ENCODE peak calls at places on chromosomes 13 and 19, in five cellular contexts. One of them, this sample, is unnamed.

GRCh38 chr13:36882829-36883390 is 37.1 kb downstream of the SMAD9 start:
- DNase-seq in H1: no peak
- DNase-seq in left lung: no peak
- DNase-seq in left ventricle myocardium inferior: no peak
- DNase-seq in substantia nigra: no peak
- DNase-seq in this sample: no peak

GRCh38 chr13:91232716-91233115 is 114.8 kb upstream of the MIR17HG start:
- DNase-seq in H1: no peak
- DNase-seq in left lung: no peak
- DNase-seq in left ventricle myocardium inferior: no peak
- DNase-seq in substantia nigra: no peak
- DNase-seq in this sample: no peak

GRCh38 chr13:20870829-20871228 is 31.7 kb downstream of the XPO4 start:
- DNase-seq in H1: no peak
- DNase-seq in left lung: no peak
- DNase-seq in left ventricle myocardium inferior: no peak
- DNase-seq in substantia nigra: no peak
- DNase-seq in this sample: no peak

GRCh38 chr19:51327066-51327985 is 14.6 kb downstream of the VSIG10L start:
- DNase-seq in H1: peak
- DNase-seq in left lung: peak
- DNase-seq in left ventricle myocardium inferior: peak
- DNase-seq in substantia nigra: no peak
- DNase-seq in this sample: peak

GRCh38 chr13:43357435-43358065 is 334.2 kb downstream of the DNAJC15 start:
- DNase-seq in H1: no peak
- DNase-seq in left lung: no peak
- DNase-seq in left ventricle myocardium inferior: peak
- DNase-seq in substantia nigra: no peak
- DNase-seq in this sample: no peak

GRCh38 chr19:2120821-2121220 is 24.1 kb downstream of the IZUMO4 start:
- DNase-seq in H1: no peak
- DNase-seq in left lung: no peak
- DNase-seq in left ventricle myocardium inferior: no peak
- DNase-seq in substantia nigra: no peak
- DNase-seq in this sample: no peak

GRCh38 chr13:50224534-50224933 is 209.3 kb downstream of the KCNRG start:
- DNase-seq in H1: no peak
- DNase-seq in left lung: no peak
- DNase-seq in left ventricle myocardium inferior: no peak
- DNase-seq in substantia nigra: no peak
- DNase-seq in this sample: no peak

GRCh38 chr13:95809429-95809828 is 132.5 kb downstream of the DNAJC3 start:
- DNase-seq in H1: no peak
- DNase-seq in left lung: no peak
- DNase-seq in left ventricle myocardium inferior: no peak
- DNase-seq in substantia nigra: no peak
- DNase-seq in this sample: no peak

GRCh38 chr13:21074601-21075302 is 13.4 kb upstream of the LATS2 start:
- DNase-seq in H1: no peak
- DNase-seq in left lung: no peak
- DNase-seq in left ventricle myocardium inferior: peak
- DNase-seq in substantia nigra: no peak
- DNase-seq in this sample: no peak

GRCh38 chr19:16807416-16808274 is 21.6 kb upstream of the SIN3B start:
- DNase-seq in H1: no peak
- DNase-seq in left lung: no peak
- DNase-seq in left ventricle myocardium inferior: no peak
- DNase-seq in substantia nigra: no peak
- DNase-seq in this sample: no peak

GRCh38 chr19:15556634-15557181 is 48.4 kb downstream of the CYP4F22 start:
- DNase-seq in H1: no peak
- DNase-seq in left lung: no peak
- DNase-seq in left ventricle myocardium inferior: no peak
- DNase-seq in substantia nigra: no peak
- DNase-seq in this sample: no peak

GRCh38 chr13:30725331-30726085 is 9.8 kb upstream of the ALOX5AP start:
- DNase-seq in H1: no peak
- DNase-seq in left lung: no peak
- DNase-seq in left ventricle myocardium inferior: no peak
- DNase-seq in substantia nigra: no peak
- DNase-seq in this sample: no peak

GRCh38 chr13:45863716-45864590 is 12.4 kb upstream of the SIAH3 start:
- DNase-seq in H1: no peak
- DNase-seq in left lung: no peak
- DNase-seq in left ventricle myocardium inferior: no peak
- DNase-seq in substantia nigra: no peak
- DNase-seq in this sample: no peak

GRCh38 chr13:51249767-51250741 is 27.9 kb downstream of the FAM124A start:
- DNase-seq in H1: no peak
- DNase-seq in left lung: no peak
- DNase-seq in left ventricle myocardium inferior: no peak
- DNase-seq in substantia nigra: no peak
- DNase-seq in this sample: no peak

GRCh38 chr13:34748078-34748477 is 194.0 kb upstream of the NBEA start:
- DNase-seq in H1: no peak
- DNase-seq in left lung: no peak
- DNase-seq in left ventricle myocardium inferior: peak
- DNase-seq in substantia nigra: no peak
- DNase-seq in this sample: peak

GRCh38 chr13:44768233-44768632 is 192.1 kb upstream of the TSC22D1 start:
- DNase-seq in H1: no peak
- DNase-seq in left lung: no peak
- DNase-seq in left ventricle myocardium inferior: no peak
- DNase-seq in substantia nigra: no peak
- DNase-seq in this sample: no peak

GRCh38 chr19:58346961-58347929 is 6.0 kb downstream of the A1BG start:
- DNase-seq in H1: no peak
- DNase-seq in left lung: peak
- DNase-seq in left ventricle myocardium inferior: peak
- DNase-seq in substantia nigra: peak
- DNase-seq in this sample: no peak

GRCh38 chr19:2779121-2779740 is 3.8 kb downstream of the SGTA start:
- DNase-seq in H1: no peak
- DNase-seq in left lung: no peak
- DNase-seq in left ventricle myocardium inferior: no peak
- DNase-seq in substantia nigra: peak
- DNase-seq in this sample: no peak

GRCh38 chr13:51000576-51001260 is 91.1 kb downstream of the RNASEH2B start:
- DNase-seq in H1: no peak
- DNase-seq in left lung: no peak
- DNase-seq in left ventricle myocardium inferior: peak
- DNase-seq in substantia nigra: no peak
- DNase-seq in this sample: peak

GRCh38 chr13:37344051-37344450 is 238.6 kb upstream of the CSNK1A1L start:
- DNase-seq in H1: no peak
- DNase-seq in left lung: no peak
- DNase-seq in left ventricle myocardium inferior: no peak
- DNase-seq in substantia nigra: no peak
- DNase-seq in this sample: no peak

GRCh38 chr13:47420012-47420411 is 523.2 kb upstream of the HTR2A start:
- DNase-seq in H1: no peak
- DNase-seq in left lung: no peak
- DNase-seq in left ventricle myocardium inferior: no peak
- DNase-seq in substantia nigra: no peak
- DNase-seq in this sample: no peak

GRCh38 chr19:18802354-18802753 is 11.2 kb upstream of the COMP start:
- DNase-seq in H1: no peak
- DNase-seq in left lung: no peak
- DNase-seq in left ventricle myocardium inferior: no peak
- DNase-seq in substantia nigra: no peak
- DNase-seq in this sample: no peak

GRCh38 chr19:7063764-7064418 is 5.4 kb upstream of the MBD3L3 start:
- DNase-seq in H1: no peak
- DNase-seq in left lung: no peak
- DNase-seq in left ventricle myocardium inferior: no peak
- DNase-seq in substantia nigra: no peak
- DNase-seq in this sample: peak

GRCh38 chr19:40578442-40578908 is 1.8 kb downstream of the SHKBP1 start:
- DNase-seq in H1: no peak
- DNase-seq in left lung: no peak
- DNase-seq in left ventricle myocardium inferior: no peak
- DNase-seq in substantia nigra: no peak
- DNase-seq in this sample: no peak

GRCh38 chr19:3506384-3507340 is 551 bp downstream of the FZR1 start:
- DNase-seq in H1: no peak
- DNase-seq in left lung: peak
- DNase-seq in left ventricle myocardium inferior: peak
- DNase-seq in substantia nigra: no peak
- DNase-seq in this sample: peak

GRCh38 chr19:39341122-39341719 is 1.0 kb upstream of the SAMD4B start:
- DNase-seq in H1: no peak
- DNase-seq in left lung: peak
- DNase-seq in left ventricle myocardium inferior: peak
- DNase-seq in substantia nigra: no peak
- DNase-seq in this sample: peak

GRCh38 chr19:1492474-1493006 is 1.6 kb downstream of the REEP6 start:
- DNase-seq in H1: no peak
- DNase-seq in left lung: no peak
- DNase-seq in left ventricle myocardium inferior: no peak
- DNase-seq in substantia nigra: no peak
- DNase-seq in this sample: peak

GRCh38 chr13:72204291-72204690 is 337.3 kb upstream of the DACH1 start:
- DNase-seq in H1: no peak
- DNase-seq in left lung: no peak
- DNase-seq in left ventricle myocardium inferior: no peak
- DNase-seq in substantia nigra: no peak
- DNase-seq in this sample: no peak

GRCh38 chr13:35791191-35791902 is 314.9 kb upstream of the MAB21L1 start:
- DNase-seq in H1: no peak
- DNase-seq in left lung: no peak
- DNase-seq in left ventricle myocardium inferior: no peak
- DNase-seq in substantia nigra: no peak
- DNase-seq in this sample: no peak

GRCh38 chr19:42412223-42412622 is 15.0 kb downstream of the LIPE start:
- DNase-seq in H1: no peak
- DNase-seq in left lung: peak
- DNase-seq in left ventricle myocardium inferior: no peak
- DNase-seq in substantia nigra: peak
- DNase-seq in this sample: no peak

GRCh38 chr13:27211771-27212364 is 39.5 kb upstream of the RPL21 start:
- DNase-seq in H1: no peak
- DNase-seq in left lung: peak
- DNase-seq in left ventricle myocardium inferior: no peak
- DNase-seq in substantia nigra: no peak
- DNase-seq in this sample: peak

DNA sequence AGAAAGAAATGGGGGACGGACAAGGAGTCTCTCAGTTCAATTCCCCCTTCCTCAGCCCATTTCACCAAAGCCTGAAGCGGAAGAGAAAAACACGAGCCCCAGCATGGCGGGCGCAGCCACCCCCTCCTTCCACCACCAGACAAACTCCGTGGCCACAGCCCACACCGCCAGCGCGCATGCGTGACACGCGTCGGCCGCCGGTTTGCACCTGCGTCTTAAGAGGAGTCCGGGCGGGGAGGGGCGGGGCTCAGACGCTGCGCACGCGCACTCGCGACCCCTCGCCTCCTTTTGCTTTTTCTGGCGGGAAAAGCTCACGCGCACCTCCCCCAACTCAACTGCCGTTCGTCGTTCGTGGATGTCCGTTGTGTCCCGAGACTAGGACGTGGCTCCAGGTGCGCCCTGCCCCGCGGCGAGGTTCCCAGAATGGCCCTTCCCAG is at the start of gene KASH5:
- DNase-seq in H1: no peak
- DNase-seq in left lung: peak
- DNase-seq in left ventricle myocardium inferior: peak
- DNase-seq in substantia nigra: no peak
- DNase-seq in this sample: peak
- H3K27ac ChIP-seq in H1: no peak
- H3K27ac ChIP-seq in left lung: no peak
- H3K27ac ChIP-seq in left ventricle myocardium inferior: no peak
- H3K27ac ChIP-seq in substantia nigra: no peak
- H3K27ac ChIP-seq in this sample: no peak

GRCh38 chr13:110444226-110444653 is 117.3 kb downstream of the RAB20 start:
- DNase-seq in H1: no peak
- DNase-seq in left lung: no peak
- DNase-seq in left ventricle myocardium inferior: peak
- DNase-seq in substantia nigra: no peak
- DNase-seq in this sample: no peak

GRCh38 chr13:110442946-110443632 is 118.4 kb downstream of the RAB20 start:
- DNase-seq in H1: no peak
- DNase-seq in left lung: no peak
- DNase-seq in left ventricle myocardium inferior: no peak
- DNase-seq in substantia nigra: no peak
- DNase-seq in this sample: no peak

GRCh38 chr13:110445183-110445582 is 116.3 kb downstream of the RAB20 start:
- DNase-seq in H1: no peak
- DNase-seq in left lung: no peak
- DNase-seq in left ventricle myocardium inferior: no peak
- DNase-seq in substantia nigra: no peak
- DNase-seq in this sample: no peak

GRCh38 chr13:110445722-110446569 is 115.6 kb downstream of the RAB20 start:
- DNase-seq in H1: no peak
- DNase-seq in left lung: no peak
- DNase-seq in left ventricle myocardium inferior: no peak
- DNase-seq in substantia nigra: no peak
- DNase-seq in this sample: no peak

DNA sequence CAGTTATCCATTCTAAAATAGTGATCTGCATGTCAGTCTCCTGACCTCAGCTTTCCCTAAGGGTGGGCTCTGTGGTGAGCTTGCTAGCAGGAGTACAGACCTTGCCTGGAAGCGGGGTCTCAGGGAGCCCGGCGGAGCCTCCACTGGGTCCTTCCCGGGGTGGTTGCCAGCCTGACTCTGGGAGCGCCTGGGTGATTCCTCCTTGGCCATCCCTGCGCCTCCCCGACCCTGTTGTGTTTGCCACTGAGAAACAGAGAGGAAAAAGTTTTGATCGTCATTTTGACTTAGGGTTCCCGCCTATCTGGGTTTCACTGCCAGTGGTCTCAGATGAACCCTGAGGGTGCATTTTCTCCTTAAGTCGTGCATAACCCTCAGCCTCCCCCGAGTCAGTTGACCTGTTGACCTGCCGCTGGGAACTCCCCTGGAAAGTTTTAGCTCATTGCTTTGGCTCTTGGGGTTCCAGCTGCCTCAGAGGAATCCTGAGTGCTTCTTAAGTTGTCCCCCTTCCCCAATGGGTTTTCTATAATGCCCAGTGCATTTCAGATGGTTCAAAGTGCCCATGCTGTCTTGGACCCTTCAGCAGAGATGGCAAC is 117.8 kb downstream of the RAB20 start:
- DNase-seq in H1: no peak
- DNase-seq in left lung: no peak
- DNase-seq in left ventricle myocardium inferior: no peak
- DNase-seq in substantia nigra: no peak
- DNase-seq in this sample: no peak
- H3K27ac ChIP-seq in H1: no peak
- H3K27ac ChIP-seq in left lung: no peak
- H3K27ac ChIP-seq in left ventricle myocardium inferior: peak
- H3K27ac ChIP-seq in substantia nigra: no peak
- H3K27ac ChIP-seq in this sample: peak

GRCh38 chr13:108734676-108735075 is 105.3 kb downstream of the MYO16 start:
- DNase-seq in H1: peak
- DNase-seq in left lung: no peak
- DNase-seq in left ventricle myocardium inferior: no peak
- DNase-seq in substantia nigra: no peak
- DNase-seq in this sample: no peak
- H3K27ac ChIP-seq in H1: no peak
- H3K27ac ChIP-seq in left lung: no peak
- H3K27ac ChIP-seq in left ventricle myocardium inferior: no peak
- H3K27ac ChIP-seq in substantia nigra: no peak
- H3K27ac ChIP-seq in this sample: no peak

GRCh38 chr13:33110713-33111413 is 94.6 kb downstream of the KL start:
- DNase-seq in H1: no peak
- DNase-seq in left lung: no peak
- DNase-seq in left ventricle myocardium inferior: peak
- DNase-seq in substantia nigra: no peak
- DNase-seq in this sample: peak
- H3K27ac ChIP-seq in H1: no peak
- H3K27ac ChIP-seq in left lung: peak
- H3K27ac ChIP-seq in left ventricle myocardium inferior: peak
- H3K27ac ChIP-seq in substantia nigra: peak
- H3K27ac ChIP-seq in this sample: no peak